ENCODE peak calls at places on chromosome 6, in four cellular contexts. G, H, P and L are unnamed samples.

GRCh38 chr6:110039996-110040383 is 61.9 kb downstream of the GPR6 start:
- DNase-seq in G (no peak), H (peak; percentile 10), P (no peak), L (no peak)

GRCh38 chr6:125219451-125219942 is 65.9 kb downstream of the TPD52L1 start:
- DNase-seq in G (no peak), H (no peak), P (no peak), L (no peak)

GRCh38 chr6:146146836-146147235 is 118.0 kb downstream of the GRM1 start:
- DNase-seq in G (no peak), H (no peak), P (no peak), L (no peak)

GRCh38 chr6:149035806-149036205 is 281.7 kb upstream of the TAB2 start:
- DNase-seq in G (no peak), H (no peak), P (no peak), L (no peak)

GRCh38 chr6:166615059-166615770 is 11.8 kb downstream of the RPS6KA2 start:
- DNase-seq in G (no peak), H (no peak), P (no peak), L (no peak)

GRCh38 chr6:131917763-131918649 is 33.2 kb downstream of the CCN2 start:
- DNase-seq in G (no peak), H (no peak), P (no peak), L (no peak)

GRCh38 chr6:99019341-99019740 is 71.6 kb upstream of the FBXL4 start:
- DNase-seq in G (no peak), H (no peak), P (no peak), L (no peak)

GRCh38 chr6:153090241-153090930 is 40.7 kb downstream of the RGS17 start:
- DNase-seq in G (no peak), H (no peak), P (no peak), L (no peak)

GRCh38 chr6:22631101-22631500 is 61.7 kb downstream of the HDGFL1 start:
- DNase-seq in G (no peak), H (no peak), P (no peak), L (no peak)

GRCh38 chr6:110325197-110325596 is 33.0 kb downstream of the METTL24 start:
- DNase-seq in G (peak; percentile 46), H (no peak), P (no peak), L (no peak)

GRCh38 chr6:13485923-13486557 is 1.4 kb downstream of the GFOD1 start:
- DNase-seq in G (peak; percentile 43), H (peak; percentile 83), P (peak; percentile 70), L (no peak)

GRCh38 chr6:44001318-44001868 is 125.9 kb downstream of the MRPL14 start:
- DNase-seq in G (peak; percentile 52), H (peak; percentile 79), P (peak; percentile 67), L (peak; percentile 72)

GRCh38 chr6:25041676-25042598 is 106.2 kb upstream of the RIPOR2 start:
- DNase-seq in G (no peak), H (no peak), P (no peak), L (no peak)

GRCh38 chr6:21984551-21984950 is 312.3 kb downstream of the PRL start:
- DNase-seq in G (no peak), H (no peak), P (peak; percentile 16), L (no peak)

GRCh38 chr6:35068206-35068605 is 72.9 kb downstream of the TCP11 start:
- DNase-seq in G (no peak), H (no peak), P (no peak), L (no peak)

GRCh38 chr6:1949533-1949932 is 295.9 kb downstream of the GMDS start:
- DNase-seq in G (peak; percentile 40), H (no peak), P (no peak), L (no peak)

GRCh38 chr6:128672023-128672422 is 151.6 kb upstream of the PTPRK start:
- DNase-seq in G (no peak), H (no peak), P (peak; percentile 33), L (no peak)

GRCh38 chr6:104575536-104575935 is 284.2 kb downstream of the HACE1 start:
- DNase-seq in G (no peak), H (no peak), P (no peak), L (no peak)

GRCh38 chr6:7163661-7164071 is 55.9 kb downstream of the RREB1 start:
- DNase-seq in G (no peak), H (no peak), P (no peak), L (no peak)

GRCh38 chr6:132465530-132466485 is 47.1 kb downstream of the STX7 start:
- DNase-seq in G (no peak), H (no peak), P (no peak), L (no peak)

GRCh38 chr6:73873081-73873480 is 177.1 kb downstream of the CD109 start:
- DNase-seq in G (no peak), H (no peak), P (no peak), L (no peak)

GRCh38 chr6:3363296-3364025 is 93.4 kb downstream of the SLC22A23 start:
- DNase-seq in G (peak; percentile 43), H (peak; percentile 56), P (no peak), L (no peak)

GRCh38 chr6:89353702-89354392 is 1.3 kb upstream of the UBE2J1 start:
- DNase-seq in G (peak; percentile 16), H (no peak), P (no peak), L (no peak)

GRCh38 chr6:107666084-107666981 is 157.8 kb downstream of the SCML4 start:
- DNase-seq in G (peak; percentile 94), H (no peak), P (no peak), L (no peak)

GRCh38 chr6:95487817-95488216 is 89.5 kb upstream of the MANEA start:
- DNase-seq in G (no peak), H (no peak), P (no peak), L (no peak)

GRCh38 chr6:12348530-12349511 is 58.7 kb downstream of the EDN1 start:
- DNase-seq in G (peak; percentile 98), H (no peak), P (no peak), L (no peak)

GRCh38 chr6:124478906-124479305 is 483.3 kb upstream of the RNF217 start:
- DNase-seq in G (no peak), H (no peak), P (no peak), L (no peak)

GRCh38 chr6:107274288-107274687 is 159.0 kb upstream of the BEND3 start:
- DNase-seq in G (no peak), H (peak; percentile 40), P (no peak), L (no peak)

GRCh38 chr6:5025911-5026819 is 22.3 kb upstream of the RPP40 start:
- DNase-seq in G (peak; percentile 35), H (peak; percentile 55), P (peak; percentile 54), L (no peak)
- TF ChIP-seq MAX in G (peak; percentile 38), H (no peak), P (no peak), L (no peak)

DNA sequence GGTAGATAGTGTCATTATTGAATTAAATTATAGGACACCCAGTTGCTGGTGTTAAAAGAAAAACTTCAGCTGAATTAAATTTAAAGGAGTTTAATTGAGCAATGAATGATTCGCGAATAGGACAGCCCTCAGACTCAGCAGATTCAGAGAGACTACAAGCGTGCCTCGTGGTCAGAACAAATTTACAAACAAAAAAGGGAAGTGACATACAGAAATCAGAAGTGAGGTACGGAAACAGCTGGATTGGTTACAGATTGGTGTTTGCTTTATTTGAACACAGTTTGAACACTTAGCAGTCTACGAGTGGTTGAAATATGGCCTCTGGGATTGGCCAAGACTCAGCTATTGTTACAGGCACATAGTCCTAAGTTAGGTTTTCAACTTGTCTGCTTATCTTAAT is 25.8 kb upstream of the TNFRSF21 start:
- DNase-seq in G (no peak), H (no peak), P (no peak), L (peak; percentile 12)
- TF ChIP-seq FOXM1 in G (no peak), H (peak; percentile 32), P (no peak), L (no peak)

GRCh38 chr6:31657406-31658157 is 1.9 kb downstream of the APOM start:
- DNase-seq in G (no peak), H (peak; percentile 69), P (no peak), L (no peak)

GRCh38 chr6:31654574-31655348 is 933 bp upstream of the APOM start:
- DNase-seq in G (peak; percentile 60), H (no peak), P (no peak), L (no peak)

GRCh38 chr6:31651602-31652191 is 764 bp downstream of the BAG6 start:
- DNase-seq in G (peak; percentile 89), H (peak; percentile 94), P (peak; percentile 80), L (no peak)

GRCh38 chr6:31655349-31656237 is at the start of gene APOM:
- DNase-seq in G (peak; percentile 100), H (no peak), P (no peak), L (no peak)

DNA sequence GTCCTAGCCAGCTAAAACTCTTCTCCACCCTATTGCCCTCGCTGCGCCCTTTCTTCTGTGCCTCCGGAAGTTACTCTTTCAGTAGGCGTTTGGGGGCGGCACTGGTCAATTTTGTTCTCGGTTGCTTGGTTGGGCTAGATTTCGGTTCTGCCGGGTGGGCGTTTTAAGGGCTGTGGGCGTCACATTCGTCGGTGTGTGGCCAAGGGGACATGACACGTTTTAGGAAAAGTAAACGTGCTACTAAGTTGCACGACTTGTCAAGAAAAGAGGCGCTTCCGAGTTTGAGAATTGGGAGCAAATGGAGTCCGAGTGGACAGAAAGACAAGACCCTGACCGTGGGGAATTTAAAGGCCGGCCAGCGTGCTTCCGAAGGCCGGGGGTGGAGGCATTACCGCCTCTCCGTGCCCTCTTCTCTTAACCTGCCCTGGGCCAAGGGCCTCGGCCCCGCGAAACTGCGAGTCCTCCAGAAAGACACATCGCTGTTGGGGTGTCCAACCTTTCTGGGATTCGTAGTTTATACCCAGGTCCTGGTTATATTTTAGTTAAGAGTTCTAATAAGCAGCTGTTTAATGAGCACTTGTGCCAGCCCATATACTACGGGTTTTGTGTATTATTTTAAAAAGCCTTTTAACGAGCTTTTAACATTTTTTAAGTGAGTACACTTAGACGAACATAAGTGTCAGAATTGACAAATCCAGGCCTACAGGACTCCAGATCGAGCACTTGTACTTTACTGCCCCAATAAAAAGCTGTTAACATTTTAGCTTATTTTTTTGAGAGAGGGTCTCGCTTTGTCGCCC is 664 bp upstream of the BAG6 start:
- DNase-seq in G (peak; percentile 98), H (peak; percentile 99), P (peak; percentile 87), L (no peak)
- TF ChIP-seq MAX in G (no peak), H (no peak), P (no peak), L (peak; percentile 4)

DNA sequence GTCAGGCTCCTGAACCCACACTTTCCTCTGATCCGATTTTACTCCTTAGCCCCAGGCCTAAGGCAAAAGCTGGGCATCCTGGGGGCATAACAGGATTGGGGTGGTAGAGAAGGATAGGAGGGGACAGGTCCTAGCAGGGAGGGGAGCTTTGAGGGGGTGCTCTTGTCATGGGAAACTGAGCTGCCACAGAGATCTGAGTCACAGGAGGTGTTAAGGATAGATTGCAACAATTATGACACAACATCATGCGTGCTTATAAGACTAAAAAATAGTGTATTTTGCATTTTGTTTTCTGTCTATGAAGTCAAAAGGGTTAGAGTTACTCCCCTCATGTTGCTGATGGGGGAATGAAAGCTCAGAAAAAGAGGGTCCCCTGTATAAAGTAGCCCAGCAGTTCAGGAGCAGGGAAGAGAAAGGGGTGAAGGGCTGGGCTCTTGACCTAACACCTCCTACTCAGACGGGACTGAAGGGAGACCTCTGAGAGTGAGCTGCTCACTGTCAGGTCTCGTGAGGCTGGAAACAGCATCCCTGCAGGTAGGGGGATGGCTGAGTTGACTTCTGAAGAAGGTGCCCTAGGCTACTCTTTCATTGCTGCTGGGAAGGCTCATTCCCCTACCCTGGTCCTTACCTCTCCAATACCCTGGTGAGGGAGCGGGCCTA is 2.0 kb downstream of the GLP1R start:
- DNase-seq in G (no peak), H (no peak), P (no peak), L (no peak)
- TF ChIP-seq FOXM1 in G (no peak), H (no peak), P (no peak), L (no peak)